ENCODE peak calls at places on chromosomes 12 and 14, in seven cellular contexts. X, V, N, U, Z, T and G are unnamed samples.
A peak's percentile ranks its signal among the peaks of the same experiment; 100 is the strongest.

GRCh38 chr12:122021822-122022392 is at the start of gene BCL7A:
- DNase-seq in X (peak; percentile 81), V (peak; percentile 31), N (peak; percentile 60), U (peak; percentile 69), Z (peak; percentile 73), T (peak; percentile 93), G (peak; percentile 94)

GRCh38 chr14:78143489-78144145 is 26.6 kb upstream of the NRXN3 start:
- DNase-seq in X (no peak), V (no peak), N (peak; percentile 68), U (peak; percentile 63), Z (no peak), T (no peak), G (no peak)

GRCh38 chr12:17062296-17063061 is 456.5 kb upstream of the LMO3 start:
- DNase-seq in X (no peak), V (no peak), N (peak; percentile 35), U (no peak), Z (no peak), T (no peak), G (no peak)

GRCh38 chr14:31855262-31855661 is 221.8 kb upstream of the ARHGAP5 start:
- DNase-seq in X (no peak), V (no peak), N (no peak), U (no peak), Z (no peak), T (no peak), G (no peak)

GRCh38 chr14:36647417-36647826 is 14.2 kb upstream of the PAX9 start:
- DNase-seq in X (no peak), V (no peak), N (no peak), U (no peak), Z (no peak), T (peak; percentile 75), G (no peak)

GRCh38 chr14:87160964-87161363 is 832.0 kb downstream of the GALC start:
- DNase-seq in X (no peak), V (no peak), N (no peak), U (no peak), Z (no peak), T (no peak), G (peak; percentile 13)

GRCh38 chr14:31858868-31859267 is 218.2 kb upstream of the ARHGAP5 start:
- DNase-seq in X (no peak), V (peak; percentile 15), N (peak; percentile 2), U (no peak), Z (no peak), T (no peak), G (no peak)

GRCh38 chr14:91246051-91246852 is 1.7 kb upstream of the GPR68 start:
- DNase-seq in X (no peak), V (no peak), N (peak; percentile 29), U (no peak), Z (no peak), T (no peak), G (no peak)